ENCODE peak calls at places on chromosomes 4 and X, in four cellular contexts. One of them, this sample, is unnamed.

GRCh38 chr4:88759039-88759631 is 61.5 kb upstream of the NAP1L5 start:
- DNase-seq in neuronal stem cell: no peak
- DNase-seq in trophoblast cell: no peak
- DNase-seq in IMR-90: peak
- DNase-seq in this sample: peak

GRCh38 chrX:152872522-152872921 is 25.3 kb upstream of the ZNF185 start:
- DNase-seq in neuronal stem cell: no peak
- DNase-seq in trophoblast cell: no peak
- DNase-seq in IMR-90: no peak
- DNase-seq in this sample: no peak

GRCh38 chr4:41839945-41840854 is 91.7 kb upstream of the PHOX2B start:
- DNase-seq in neuronal stem cell: no peak
- DNase-seq in trophoblast cell: no peak
- DNase-seq in IMR-90: no peak
- DNase-seq in this sample: no peak

GRCh38 chr4:148503681-148504080 is 61.5 kb upstream of the NR3C2 start:
- DNase-seq in neuronal stem cell: no peak
- DNase-seq in trophoblast cell: no peak
- DNase-seq in IMR-90: no peak
- DNase-seq in this sample: no peak

GRCh38 chr4:74990276-74990675 is 57.4 kb downstream of the PARM1 start:
- DNase-seq in neuronal stem cell: no peak
- DNase-seq in trophoblast cell: no peak
- DNase-seq in IMR-90: no peak
- DNase-seq in this sample: no peak

GRCh38 chrX:93673056-93673868 is at the start of gene NAP1L3:
- DNase-seq in neuronal stem cell: peak
- DNase-seq in trophoblast cell: peak
- DNase-seq in IMR-90: peak
- DNase-seq in this sample: peak

GRCh38 chrX:13376857-13377441 is 57.1 kb upstream of the ATXN3L start:
- DNase-seq in neuronal stem cell: no peak
- DNase-seq in trophoblast cell: peak
- DNase-seq in IMR-90: peak
- DNase-seq in this sample: peak

GRCh38 chr4:64000241-64000640 is 409.0 kb downstream of the TECRL start:
- DNase-seq in neuronal stem cell: no peak
- DNase-seq in trophoblast cell: no peak
- DNase-seq in IMR-90: no peak
- DNase-seq in this sample: no peak

GRCh38 chr4:151717909-151718613 is 42.7 kb downstream of the GATB start:
- DNase-seq in neuronal stem cell: no peak
- DNase-seq in trophoblast cell: no peak
- DNase-seq in IMR-90: no peak
- DNase-seq in this sample: no peak

GRCh38 chr4:158998624-158999023 is 104.3 kb upstream of the RAPGEF2 start:
- DNase-seq in neuronal stem cell: no peak
- DNase-seq in trophoblast cell: no peak
- DNase-seq in IMR-90: no peak
- DNase-seq in this sample: peak

GRCh38 chr4:111671756-111672155 is 473.5 kb upstream of the FAM241A start:
- DNase-seq in neuronal stem cell: no peak
- DNase-seq in trophoblast cell: no peak
- DNase-seq in IMR-90: no peak
- DNase-seq in this sample: no peak

GRCh38 chr4:143700420-143701352 is at the start of gene FREM3:
- DNase-seq in neuronal stem cell: peak
- DNase-seq in trophoblast cell: no peak
- DNase-seq in IMR-90: no peak
- DNase-seq in this sample: no peak

GRCh38 chrX:119685225-119686066 is 7.5 kb downstream of the SEPTIN6 start:
- DNase-seq in neuronal stem cell: no peak
- DNase-seq in trophoblast cell: peak
- DNase-seq in IMR-90: no peak
- DNase-seq in this sample: peak

GRCh38 chr4:28788929-28789490 is 1928.4 kb downstream of the STIM2 start:
- DNase-seq in neuronal stem cell: no peak
- DNase-seq in trophoblast cell: no peak
- DNase-seq in IMR-90: no peak
- DNase-seq in this sample: no peak

GRCh38 chr4:139857021-139857420 is 191.4 kb downstream of the MGST2 start:
- DNase-seq in neuronal stem cell: peak
- DNase-seq in trophoblast cell: no peak
- DNase-seq in IMR-90: peak
- DNase-seq in this sample: peak

GRCh38 chr4:111847256-111848108 is 297.8 kb upstream of the FAM241A start:
- DNase-seq in neuronal stem cell: no peak
- DNase-seq in trophoblast cell: no peak
- DNase-seq in IMR-90: no peak
- DNase-seq in this sample: peak

GRCh38 chr4:123640271-123640670 is 243.7 kb downstream of the SPRY1 start:
- DNase-seq in neuronal stem cell: no peak
- DNase-seq in trophoblast cell: no peak
- DNase-seq in IMR-90: peak
- DNase-seq in this sample: peak

GRCh38 chr4:188714907-188715306 is 575.7 kb downstream of the TRIML1 start:
- DNase-seq in neuronal stem cell: no peak
- DNase-seq in trophoblast cell: no peak
- DNase-seq in IMR-90: peak
- DNase-seq in this sample: peak

GRCh38 chr4:173182403-173182802 is 13.8 kb downstream of the GALNT7 start:
- DNase-seq in neuronal stem cell: no peak
- DNase-seq in trophoblast cell: no peak
- DNase-seq in IMR-90: peak
- DNase-seq in this sample: peak

GRCh38 chr4:149980941-149981340 is 97.3 kb upstream of the DCLK2 start:
- DNase-seq in neuronal stem cell: peak
- DNase-seq in trophoblast cell: peak
- DNase-seq in IMR-90: peak
- DNase-seq in this sample: peak

GRCh38 chr4:35105486-35105885 is 1138.8 kb downstream of the ARAP2 start:
- DNase-seq in neuronal stem cell: no peak
- DNase-seq in trophoblast cell: peak
- DNase-seq in IMR-90: no peak
- DNase-seq in this sample: no peak

GRCh38 chr4:40621229-40621591 is 8.5 kb downstream of the RBM47 start:
- DNase-seq in neuronal stem cell: no peak
- DNase-seq in trophoblast cell: no peak
- DNase-seq in IMR-90: no peak
- DNase-seq in this sample: no peak

GRCh38 chr4:168486961-168487820 is 6.9 kb upstream of the DDX60L start:
- DNase-seq in neuronal stem cell: no peak
- DNase-seq in trophoblast cell: peak
- DNase-seq in IMR-90: peak
- DNase-seq in this sample: peak

GRCh38 chr4:8894424-8894816 is 22.8 kb upstream of the HMX1 start:
- DNase-seq in neuronal stem cell: no peak
- DNase-seq in trophoblast cell: no peak
- DNase-seq in IMR-90: no peak
- DNase-seq in this sample: no peak

GRCh38 chr4:8896071-8896470 is 24.4 kb upstream of the HMX1 start:
- DNase-seq in neuronal stem cell: no peak
- DNase-seq in trophoblast cell: no peak
- DNase-seq in IMR-90: no peak
- DNase-seq in this sample: no peak

GRCh38 chr4:8893624-8894423 is 22.2 kb upstream of the HMX1 start:
- DNase-seq in neuronal stem cell: no peak
- DNase-seq in trophoblast cell: no peak
- DNase-seq in IMR-90: no peak
- DNase-seq in this sample: no peak

GRCh38 chr4:8896506-8896905 is 24.9 kb upstream of the HMX1 start:
- DNase-seq in neuronal stem cell: no peak
- DNase-seq in trophoblast cell: no peak
- DNase-seq in IMR-90: no peak
- DNase-seq in this sample: no peak

GRCh38 chr4:8895295-8895694 is 23.7 kb upstream of the HMX1 start:
- DNase-seq in neuronal stem cell: no peak
- DNase-seq in trophoblast cell: no peak
- DNase-seq in IMR-90: no peak
- DNase-seq in this sample: no peak
- H3K23ac ChIP-seq in neuronal stem cell: no peak
- H3K23ac ChIP-seq in trophoblast cell: no peak
- H3K23ac ChIP-seq in IMR-90: no peak
- H3K23ac ChIP-seq in this sample: no peak

DNA sequence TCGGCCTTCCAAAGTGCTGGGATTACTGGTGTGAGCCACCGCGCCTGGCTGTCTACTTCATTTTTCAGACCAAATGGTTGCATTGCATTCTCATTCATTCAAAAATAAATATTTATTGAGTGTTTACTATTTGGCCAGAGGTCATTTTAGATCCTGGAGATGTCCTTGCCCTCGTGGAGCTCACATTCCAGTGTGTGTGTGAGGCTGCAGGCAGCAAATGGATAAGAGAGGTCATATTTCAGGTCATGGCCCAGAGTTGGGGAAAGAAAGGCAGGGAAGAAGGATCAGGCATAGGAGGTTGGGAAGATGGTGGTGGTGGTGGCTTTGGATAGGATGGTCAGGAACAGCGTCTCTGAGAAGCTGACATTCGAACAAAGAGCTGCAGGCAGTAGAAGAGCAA is 119.1 kb downstream of the CEP135 start:
- DNase-seq in neuronal stem cell: no peak
- DNase-seq in trophoblast cell: no peak
- DNase-seq in IMR-90: no peak
- DNase-seq in this sample: no peak
- H3K23ac ChIP-seq in neuronal stem cell: no peak
- H3K23ac ChIP-seq in trophoblast cell: no peak
- H3K23ac ChIP-seq in IMR-90: no peak
- H3K23ac ChIP-seq in this sample: no peak

DNA sequence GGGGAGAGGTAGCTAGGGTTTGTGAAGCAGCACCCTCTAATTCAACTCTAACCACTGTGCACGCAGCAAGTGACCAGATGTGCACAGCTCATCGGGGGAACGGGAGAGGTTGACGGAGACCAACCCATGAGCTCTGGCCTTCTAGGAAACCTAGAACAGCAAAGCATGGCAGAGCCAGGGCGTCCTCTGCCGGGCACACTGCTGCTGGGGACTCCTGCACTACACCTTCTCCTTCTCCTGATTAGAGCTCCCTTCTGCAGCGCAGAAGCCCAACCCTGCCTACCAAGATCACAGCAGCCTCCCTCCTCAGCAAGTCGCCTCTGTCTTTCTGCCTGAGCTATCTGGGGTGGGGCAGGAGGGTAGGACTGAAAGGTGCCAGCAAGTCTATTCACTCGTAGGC is 252.3 kb upstream of the PSAPL1 start:
- DNase-seq in neuronal stem cell: no peak
- DNase-seq in trophoblast cell: no peak
- DNase-seq in IMR-90: no peak
- DNase-seq in this sample: no peak
- H3K23ac ChIP-seq in neuronal stem cell: no peak
- H3K23ac ChIP-seq in trophoblast cell: no peak
- H3K23ac ChIP-seq in IMR-90: no peak
- H3K23ac ChIP-seq in this sample: no peak

DNA sequence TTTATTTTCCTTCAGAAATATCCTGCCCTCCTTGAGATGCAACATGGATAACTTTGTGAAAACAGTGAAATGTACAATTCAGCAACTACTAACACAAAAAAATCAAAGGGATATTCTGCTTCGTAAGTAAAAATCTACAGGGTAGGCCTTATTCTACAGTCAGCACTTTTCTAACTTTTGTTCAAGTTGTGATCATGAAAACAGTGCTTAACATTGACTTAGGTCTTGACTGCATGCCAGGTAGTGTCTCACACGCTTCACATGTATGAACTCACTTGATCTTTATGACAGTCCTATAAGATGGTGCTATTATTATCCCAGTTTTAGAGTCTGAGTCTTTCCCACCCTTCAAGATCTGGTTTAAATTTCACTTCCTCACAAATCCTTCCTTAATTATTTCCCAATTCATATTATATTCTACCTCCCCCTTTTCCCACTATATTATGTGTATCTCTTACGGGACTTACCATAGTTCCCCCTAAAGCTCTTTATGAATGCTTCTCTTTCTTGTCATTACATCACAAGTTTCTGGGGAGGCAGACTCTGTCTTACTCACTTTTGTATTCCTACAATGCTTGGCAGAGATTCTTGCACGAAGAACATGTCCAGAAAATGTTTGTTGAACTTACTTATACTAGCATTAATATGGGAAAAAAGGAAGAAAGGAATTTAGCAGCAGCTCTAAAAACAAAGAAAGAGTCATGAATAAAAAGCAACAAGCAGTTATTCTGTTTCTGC is 179.8 kb downstream of the SCFD2 start:
- DNase-seq in neuronal stem cell: no peak
- DNase-seq in trophoblast cell: no peak
- DNase-seq in IMR-90: peak
- DNase-seq in this sample: no peak
- H3K23ac ChIP-seq in neuronal stem cell: no peak
- H3K23ac ChIP-seq in trophoblast cell: no peak
- H3K23ac ChIP-seq in IMR-90: peak
- H3K23ac ChIP-seq in this sample: no peak

DNA sequence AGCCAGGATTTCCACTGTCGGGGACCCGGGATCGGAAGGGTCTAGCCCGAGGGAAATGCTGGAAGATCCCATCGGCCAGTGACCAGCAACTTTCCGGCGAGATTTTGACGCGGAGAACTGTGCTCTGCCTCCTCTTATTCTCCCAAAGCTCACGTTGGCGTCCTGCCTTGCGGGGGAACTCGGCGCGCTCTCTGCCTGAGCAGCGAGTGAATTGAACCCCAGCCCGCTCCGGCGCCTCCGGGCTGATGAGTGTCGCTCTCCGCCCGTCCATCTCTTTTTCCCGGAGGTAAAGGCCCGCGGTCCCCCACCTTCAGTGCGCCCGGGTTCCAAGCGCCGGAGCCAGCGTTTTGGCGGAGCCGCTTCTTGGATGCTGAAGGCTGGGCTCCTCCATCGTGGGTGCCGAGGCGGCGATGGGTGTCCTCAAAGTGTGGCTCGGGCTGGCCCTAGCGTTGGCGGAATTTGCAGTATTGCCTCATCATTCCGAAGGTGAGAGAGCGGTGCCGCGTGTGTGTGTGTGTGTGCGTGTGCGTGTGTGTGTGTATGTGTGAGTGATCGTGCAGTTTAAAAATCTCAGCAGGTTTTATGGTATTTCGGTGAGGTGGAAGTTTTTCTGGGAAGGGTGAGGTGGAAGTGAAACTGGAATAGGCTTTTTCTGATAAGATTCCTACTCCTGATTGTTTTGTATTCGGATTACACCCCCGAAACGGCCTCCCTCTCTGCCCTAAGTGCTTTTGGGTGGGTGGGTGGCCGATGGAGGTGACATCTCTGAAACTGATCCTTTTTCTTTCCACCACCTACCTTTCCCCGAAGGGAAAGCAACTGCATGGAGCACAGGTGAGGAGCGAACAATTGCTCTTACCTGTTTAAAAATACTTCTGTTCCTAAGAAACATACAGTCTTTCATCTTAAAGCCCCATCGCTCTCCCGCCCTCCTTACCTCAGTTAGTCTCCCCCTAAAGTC is 757 bp downstream of the FRAS1 start:
- DNase-seq in neuronal stem cell: peak
- DNase-seq in trophoblast cell: peak
- DNase-seq in IMR-90: peak
- DNase-seq in this sample: peak
- H3K23ac ChIP-seq in neuronal stem cell: peak
- H3K23ac ChIP-seq in trophoblast cell: no peak
- H3K23ac ChIP-seq in IMR-90: no peak
- H3K23ac ChIP-seq in this sample: peak

GRCh38 chr4:72567821-72568620 is 1.0 kb downstream of the ADAMTS3 start:
- DNase-seq in neuronal stem cell: peak
- DNase-seq in trophoblast cell: peak
- DNase-seq in IMR-90: peak
- DNase-seq in this sample: peak
- H3K23ac ChIP-seq in neuronal stem cell: no peak
- H3K23ac ChIP-seq in trophoblast cell: no peak
- H3K23ac ChIP-seq in IMR-90: peak
- H3K23ac ChIP-seq in this sample: no peak